ENCODE peak calls at places on chromosomes 1 and 21, in eight cellular contexts. Z is cardiac fibroblast; X is Caki2; T is activated CD4-positive, alpha-beta T cell treated with anti-CD3 and anti-CD28 coated beads, Interleukin-2, amount 50 U/mL, for 24 hours; E is NCI-H460; K is AG08396; Y is endothelial cell; D is NCI-H1092. F is an unnamed sample.
A peak's percentile ranks its signal among the peaks of the same experiment; 100 is the strongest.

GRCh38 chr1:34292472-34292871 is 115.8 kb downstream of the C1orf94 start:
- DNase-seq in Z (no peak), X (no peak), T (no peak), E (no peak), K (peak; percentile 22), Y (no peak), D (no peak), F (no peak)

GRCh38 chr1:206929509-206929908 is 7.8 kb upstream of the FCMR start:
- DNase-seq in Z (no peak), X (no peak), T (no peak), E (no peak), K (no peak), Y (no peak), D (no peak), F (no peak)

GRCh38 chr1:227869851-227870305 is 54.4 kb downstream of the PRSS38 start:
- DNase-seq in Z (no peak), X (no peak), T (no peak), E (no peak), K (no peak), Y (no peak), D (no peak), F (no peak)

GRCh38 chr1:213464786-213465460 is 413.9 kb downstream of the RPS6KC1 start:
- DNase-seq in Z (no peak), X (no peak), T (no peak), E (no peak), K (no peak), Y (no peak), D (no peak), F (no peak)

GRCh38 chr1:115672224-115673009 is 30.6 kb downstream of the VANGL1 start:
- DNase-seq in Z (no peak), X (no peak), T (no peak), E (no peak), K (no peak), Y (no peak), D (no peak), F (no peak)

GRCh38 chr21:46226146-46226545 is 2.4 kb downstream of the LSS start:
- DNase-seq in Z (peak; percentile 19), X (no peak), T (no peak), E (no peak), K (no peak), Y (no peak), D (no peak), F (no peak)

GRCh38 chr1:153343811-153344717 is 4.6 kb downstream of the PGLYRP4 start:
- DNase-seq in Z (no peak), X (no peak), T (no peak), E (no peak), K (no peak), Y (no peak), D (no peak), F (no peak)

GRCh38 chr1:243680861-243681260 is 169.2 kb downstream of the AKT3 start:
- DNase-seq in Z (no peak), X (no peak), T (no peak), E (no peak), K (no peak), Y (no peak), D (no peak), F (no peak)

GRCh38 chr1:97562096-97562495 is 358.7 kb downstream of the DPYD start:
- DNase-seq in Z (no peak), X (no peak), T (no peak), E (no peak), K (peak; percentile 6), Y (no peak), D (no peak), F (no peak)

F was measured in HAP-1.